ENCODE peak calls at places on chromosomes 12 and 14, in nine cellular contexts. L is WERI-Rb-1, B is lower leg skin, H is mucosa of descending colon, Z is AG04449, F is uterus, X is fibroblast of villous mesenchyme, K is osteoblast, U is upper lobe of right lung. O is an unnamed sample.

GRCh38 chr12:30977124-30977523 is 50.6 kb downstream of the TSPAN11 start:
- DNase-seq in X (no peak), K (no peak), F (no peak), Z (no peak), B (no peak), H (no peak), U (no peak), L (no peak), O (no peak)

GRCh38 chr12:27822076-27822712 is 42.2 kb upstream of the MANSC4 start:
- DNase-seq in B (no peak), U (no peak), X (peak), F (no peak), H (no peak), L (no peak), Z (no peak), K (peak), O (peak)

GRCh38 chr12:124125472-124125871 is 152.5 kb downstream of the ZNF664 start:
- DNase-seq in F (no peak), L (peak), K (no peak), B (no peak), Z (no peak), H (no peak), X (no peak), U (no peak), O (peak)

GRCh38 chr14:34781242-34781641 is 66.8 kb upstream of the CFL2 start:
- DNase-seq in Z (peak), B (peak), U (no peak), X (peak), F (peak), H (no peak), L (no peak), K (peak), O (peak)

GRCh38 chr14:70934502-70935134 is 27.4 kb downstream of the PCNX1 start:
- DNase-seq in F (no peak), X (peak), U (no peak), H (no peak), Z (peak), L (no peak), K (peak), B (no peak), O (peak)

GRCh38 chr12:47319746-47320145 is 240.0 kb upstream of the AMIGO2 start:
- DNase-seq in L (no peak), Z (no peak), H (no peak), B (no peak), K (no peak), U (no peak), F (no peak), X (no peak), O (no peak)

GRCh38 chr12:9319842-9320173 is 111.6 kb upstream of the PZP start:
- DNase-seq in L (no peak), H (no peak), X (no peak), B (no peak), F (no peak), K (no peak), Z (no peak), U (no peak), O (peak)

GRCh38 chr12:54259194-54260011 is 20.5 kb downstream of the CBX5 start:
- DNase-seq in U (peak), B (peak), L (peak), K (peak), X (peak), H (peak), Z (no peak), F (peak), O (peak)

GRCh38 chr14:73457050-73457934 is 1.1 kb downstream of the NUMB start:
- DNase-seq in B (peak), U (peak), X (no peak), Z (no peak), F (peak), K (peak), L (peak), H (peak), O (no peak)

GRCh38 chr12:50401383-50402155 is 884 bp downstream of the LARP4 start:
- DNase-seq in H (peak), F (peak), X (peak), B (peak), Z (no peak), L (no peak), K (peak), U (no peak), O (no peak)

GRCh38 chr14:105317546-105317945 is 3.0 kb downstream of the PACS2 start:
- DNase-seq in F (no peak), Z (no peak), B (peak), L (no peak), U (no peak), H (no peak), X (peak), K (peak), O (no peak)

GRCh38 chr12:117671734-117672133 is 297.1 kb downstream of the KSR2 start:
- DNase-seq in K (no peak), B (no peak), H (peak), X (no peak), L (peak), Z (no peak), F (no peak), U (no peak), O (no peak)

GRCh38 chr12:50404307-50404706 is 3.6 kb downstream of the LARP4 start:
- DNase-seq in L (no peak), B (no peak), Z (no peak), X (no peak), U (no peak), F (no peak), H (no peak), K (no peak), O (no peak)

GRCh38 chr14:99075771-99076370 is 196.1 kb downstream of the BCL11B start:
- DNase-seq in K (no peak), Z (no peak), B (no peak), H (no peak), L (no peak), F (no peak), X (no peak), U (no peak), O (no peak)
- H3K4me3 ChIP-seq in K (no peak), Z (no peak), B (no peak), H (no peak), L (no peak), F (no peak), X (no peak), U (no peak), O (no peak)

DNA sequence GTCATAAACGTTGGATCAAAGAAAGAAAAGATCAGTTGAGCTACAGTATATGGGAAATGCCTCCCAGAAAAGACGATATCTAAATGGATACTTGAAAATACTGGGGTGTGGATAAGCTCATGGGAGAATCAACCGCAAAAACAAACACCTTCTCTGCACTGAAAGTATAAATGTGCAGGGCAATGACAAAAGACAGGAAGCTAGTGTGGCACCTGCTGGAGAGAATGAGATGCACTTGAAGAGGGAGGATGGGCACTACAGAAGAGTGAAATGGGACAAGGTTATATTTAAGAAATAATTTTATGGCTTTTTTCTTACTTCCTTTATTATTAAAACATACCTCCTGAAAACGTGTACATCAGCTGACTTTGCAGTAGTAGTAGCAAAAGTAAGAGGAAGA is 153.7 kb downstream of the PRKD1 start:
- DNase-seq in Z (no peak), B (no peak), K (no peak), H (no peak), F (no peak), X (no peak), L (no peak), U (no peak), O (no peak)
- TF ChIP-seq CTCF in Z (no peak), B (no peak), K (no peak), H (no peak), F (no peak), X (no peak), L (no peak), U (no peak), O (peak)

GRCh38 chr14:76924363-76925151 is 98.3 kb downstream of the LRRC74A start:
- DNase-seq in Z (no peak), B (no peak), K (peak), F (no peak), L (no peak), X (no peak), H (no peak), U (no peak), O (no peak)
- H3K4me3 ChIP-seq in Z (no peak), B (no peak), K (no peak), F (no peak), L (no peak), X (no peak), H (no peak), U (no peak), O (no peak)

GRCh38 chr12:111034911-111035577 is 114.7 kb upstream of the MYL2 start:
- DNase-seq in U (no peak), F (no peak), Z (no peak), X (no peak), B (no peak), H (no peak), K (no peak), L (peak), O (no peak)

GRCh38 chr12:111035578-111036301 is 115.4 kb upstream of the MYL2 start:
- DNase-seq in U (no peak), B (no peak), X (no peak), F (no peak), Z (no peak), K (no peak), L (peak), H (no peak), O (no peak)

GRCh38 chr12:111034148-111034910 is 114.0 kb upstream of the MYL2 start:
- DNase-seq in Z (no peak), F (no peak), L (peak), K (no peak), X (no peak), H (no peak), U (no peak), B (no peak), O (no peak)

GRCh38 chr12:111031956-111032919 is 111.9 kb upstream of the MYL2 start:
- DNase-seq in K (no peak), X (no peak), F (no peak), B (no peak), L (no peak), U (no peak), H (no peak), Z (no peak), O (no peak)

DNA sequence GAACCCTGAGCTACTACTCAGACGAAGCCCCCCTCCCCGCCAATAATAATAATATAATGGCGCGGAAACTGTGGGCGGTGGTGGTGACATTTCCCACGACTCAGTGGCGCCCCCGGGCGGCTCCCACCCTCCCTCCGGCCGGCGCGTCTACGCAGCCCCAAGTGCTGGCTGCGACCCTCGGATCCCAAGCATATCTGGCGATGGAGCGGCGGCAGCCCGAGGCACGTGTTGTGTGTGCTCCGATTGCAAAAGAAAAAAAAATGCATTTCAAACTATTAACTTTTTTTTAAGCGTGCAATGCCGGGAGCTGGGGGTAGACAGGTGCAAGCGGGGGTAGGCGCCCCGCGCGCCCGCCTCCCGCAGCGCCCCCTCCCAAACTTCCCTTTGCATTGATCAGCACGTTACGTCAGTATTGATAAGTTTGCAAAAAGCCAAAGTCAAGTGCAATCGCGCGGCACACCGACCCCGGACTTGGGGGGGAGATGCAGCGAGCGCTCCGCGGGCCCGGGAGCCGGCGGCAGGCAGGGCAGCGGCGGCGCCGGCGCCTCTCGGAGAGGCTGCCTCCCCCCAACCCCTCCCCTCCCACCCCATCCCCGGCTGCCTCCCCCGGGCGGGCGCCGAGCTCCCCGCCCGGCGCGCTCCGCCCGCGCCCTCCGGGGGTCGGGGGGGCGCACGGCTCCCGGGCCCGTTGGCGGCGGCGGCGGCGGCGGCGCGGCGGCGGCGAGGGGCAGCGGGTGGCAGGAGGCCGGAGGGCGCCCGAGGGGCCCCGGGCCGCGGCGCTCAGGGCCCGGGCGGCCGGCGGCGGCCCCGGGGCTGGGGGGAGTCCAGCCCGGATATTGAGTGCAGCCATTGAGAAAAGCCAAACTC is 113.1 kb upstream of the MYL2 start:
- DNase-seq in X (no peak), L (peak), K (no peak), F (no peak), B (no peak), U (no peak), Z (no peak), H (no peak), O (no peak)
- TF ChIP-seq CTCF in X (no peak), L (peak), K (no peak), F (no peak), B (no peak), U (peak), Z (no peak), H (no peak), O (peak)

GRCh38 chr12:14156606-14157005 is 175.2 kb upstream of the GRIN2B start:
- DNase-seq in U (no peak), K (no peak), L (no peak), Z (no peak), B (no peak), X (no peak), F (no peak), H (no peak), O (no peak)
- H3K4me3 ChIP-seq in U (no peak), K (no peak), L (no peak), Z (no peak), B (no peak), X (no peak), F (no peak), H (no peak), O (no peak)

GRCh38 chr14:57957441-57957840 is 91.5 kb upstream of the SLC35F4 start:
- DNase-seq in F (no peak), L (no peak), X (no peak), B (no peak), K (no peak), Z (no peak), U (no peak), H (no peak), O (peak)

GRCh38 chr14:57961793-57962075 is 95.8 kb upstream of the SLC35F4 start:
- DNase-seq in U (no peak), H (no peak), K (no peak), B (no peak), Z (no peak), L (no peak), F (no peak), X (no peak), O (no peak)

GRCh38 chr14:57960946-57961792 is 95.3 kb upstream of the SLC35F4 start:
- DNase-seq in F (no peak), B (no peak), X (no peak), L (peak), K (no peak), U (no peak), Z (no peak), H (no peak), O (no peak)

GRCh38 chr14:57963071-57963470 is 97.2 kb upstream of the SLC35F4 start:
- DNase-seq in B (no peak), H (no peak), F (peak), Z (no peak), X (no peak), L (no peak), K (no peak), U (no peak), O (no peak)

GRCh38 chr14:57962293-57962996 is 96.6 kb upstream of the SLC35F4 start:
- DNase-seq in Z (no peak), H (no peak), X (no peak), B (no peak), K (no peak), F (peak), U (no peak), L (peak), O (no peak)
- TF ChIP-seq CTCF in Z (no peak), H (no peak), X (no peak), B (no peak), K (no peak), F (peak), U (no peak), L (peak), O (no peak)

O was measured in epithelial cell of proximal tubule.